ENCODE peak calls at places on chromosomes 2 and 18, in four cellular contexts. D is tibial nerve, Z is aorta, S is adipocyte. J is an unnamed sample. For H3K4me1, the result is how much of the 10 kb centered on the place peaks cover.

GRCh38 chr2:177272765-177273164 is 8.2 kb upstream of the NFE2L2 start:
- DNase-seq in D (no peak), S (no peak), Z (no peak), J (no peak)

GRCh38 chr2:236968101-236968886 is 117.4 kb upstream of the COPS8 start:
- DNase-seq in S (no peak), Z (no peak), D (no peak), J (peak)

GRCh38 chr2:233053928-233054774 is 6.0 kb upstream of the INPP5D start:
- DNase-seq in D (no peak), Z (peak), S (peak), J (peak)

GRCh38 chr18:67517224-67517765 is 775 bp upstream of the DSEL start:
- DNase-seq in D (peak), S (no peak), Z (peak), J (no peak)

GRCh38 chr2:101160454-101160853 is 9.3 kb upstream of the TBC1D8 start:
- DNase-seq in D (no peak), S (peak), Z (peak), J (no peak)

GRCh38 chr2:101150306-101151140 is 659 bp downstream of the TBC1D8 start:
- DNase-seq in S (peak), Z (peak), D (no peak), J (no peak)

GRCh38 chr2:96952976-96953610 is 33.3 kb downstream of the FAM178B start:
- DNase-seq in Z (peak), S (peak), D (peak), J (no peak)

GRCh38 chr2:155456222-155456621 is 757.7 kb downstream of the KCNJ3 start:
- DNase-seq in Z (no peak), D (no peak), S (no peak), J (no peak)

GRCh38 chr2:222433381-222434173 is 9.2 kb downstream of the SGPP2 start:
- DNase-seq in D (no peak), Z (no peak), S (no peak), J (no peak)

GRCh38 chr2:29618024-29618423 is 303.4 kb downstream of the ALK start:
- DNase-seq in Z (no peak), D (no peak), S (no peak), J (no peak)
- H3K4me1 ChIP-seq in Z (under half), D (under half), S (under half), J (under half)

GRCh38 chr18:6413554-6414117 is 1.1 kb downstream of the L3MBTL4 start:
- DNase-seq in Z (no peak), S (no peak), D (peak), J (no peak)
- H3K4me3 ChIP-seq in Z (no peak), S (peak), D (peak), J (no peak)

DNA sequence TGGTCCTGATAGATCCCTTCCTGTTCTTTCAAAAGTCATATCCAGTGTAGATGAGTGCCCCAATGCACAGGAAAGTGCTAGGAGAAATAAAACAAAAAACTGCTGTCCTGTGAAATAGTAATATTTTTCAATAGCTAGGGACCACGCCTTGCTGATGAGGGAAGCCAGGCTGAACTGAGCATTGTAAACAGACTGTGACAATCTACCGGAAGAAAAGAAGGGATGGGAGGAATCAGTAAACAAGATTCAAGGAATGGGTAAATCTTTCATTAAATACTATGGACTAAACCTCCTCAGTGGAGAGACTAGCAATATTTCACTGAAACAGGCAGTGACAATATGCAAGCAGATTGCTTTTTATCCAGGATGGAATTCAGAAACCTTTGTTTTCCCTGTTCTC is 644.1 kb downstream of the IRS1 start:
- DNase-seq in Z (no peak), S (no peak), D (no peak), J (no peak)
- H3K4me1 ChIP-seq in Z (under half), S (under half), D (under half), J (under half)

DNA sequence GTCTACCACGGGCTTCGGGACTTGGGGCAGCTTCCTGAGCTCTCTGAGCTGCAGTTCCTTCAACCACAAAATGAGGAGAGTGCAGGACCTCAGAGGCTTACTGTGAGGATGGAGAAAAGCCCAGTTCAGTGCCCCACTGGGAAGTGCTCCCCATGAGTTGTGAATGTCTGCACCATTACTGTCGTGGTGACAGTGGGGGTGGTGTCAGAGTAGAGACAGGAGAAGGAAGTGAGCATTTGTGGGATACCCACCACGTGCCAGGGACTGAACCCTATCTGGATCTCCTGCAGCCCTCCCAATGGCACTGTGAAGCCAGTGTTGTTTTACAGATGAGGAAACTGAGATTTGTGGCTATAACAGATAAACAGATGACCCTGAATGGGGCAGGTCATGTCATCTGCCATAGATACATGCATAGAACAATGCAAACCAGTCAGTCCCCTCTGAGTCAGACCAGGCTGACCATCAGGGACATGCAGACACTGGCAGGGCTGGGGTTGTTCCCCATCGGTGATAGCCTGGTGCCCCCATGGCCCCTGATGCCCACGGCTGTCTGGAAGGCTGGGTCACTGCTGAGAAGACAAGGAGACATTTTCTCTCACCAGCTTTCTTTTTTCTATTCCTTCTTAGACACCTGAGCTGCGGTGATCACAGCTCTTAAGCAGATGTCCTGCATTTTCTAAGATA is 60.8 kb downstream of the EMILIN2 start:
- DNase-seq in D (no peak), S (no peak), Z (no peak), J (no peak)
- H3K4me3 ChIP-seq in D (no peak), S (peak), Z (no peak), J (peak)

GRCh38 chr2:11679491-11680130 is 9.6 kb upstream of the NTSR2 start:
- DNase-seq in D (no peak), Z (no peak), S (no peak), J (no peak)
- H3K4me1 ChIP-seq in D (under half), Z (under half), S (under half), J (under half)

GRCh38 chr2:120344214-120344990 is 1.5 kb upstream of the INHBB start:
- DNase-seq in S (peak), Z (peak), D (no peak), J (no peak)
- H3K4me3 ChIP-seq in S (peak), Z (no peak), D (peak), J (peak)

GRCh38 chr2:205721057-205721767 is 38.9 kb downstream of the NRP2 start:
- DNase-seq in D (no peak), Z (no peak), S (no peak), J (no peak)

GRCh38 chr2:205722538-205722878 is 40.2 kb downstream of the NRP2 start:
- DNase-seq in D (no peak), Z (no peak), S (no peak), J (no peak)

GRCh38 chr2:205720451-205720902 is 38.2 kb downstream of the NRP2 start:
- DNase-seq in D (no peak), Z (no peak), S (no peak), J (no peak)

GRCh38 chr2:205725059-205725458 is 42.8 kb downstream of the NRP2 start:
- DNase-seq in S (no peak), Z (no peak), D (no peak), J (no peak)

GRCh38 chr2:205723174-205723573 is 40.9 kb downstream of the NRP2 start:
- DNase-seq in S (no peak), D (no peak), Z (no peak), J (no peak)
- H3K4me1 ChIP-seq in S (under half), D (under half), Z (under half), J (under half)

GRCh38 chr2:151943461-151943860 is 115.2 kb upstream of the ARL5A start:
- DNase-seq in S (no peak), D (no peak), Z (no peak), J (no peak)

GRCh38 chr2:151947524-151948165 is 119.4 kb upstream of the ARL5A start:
- DNase-seq in D (no peak), S (no peak), Z (peak), J (no peak)

GRCh38 chr2:151945602-151946001 is 117.4 kb upstream of the ARL5A start:
- DNase-seq in Z (no peak), D (no peak), S (no peak), J (no peak)

GRCh38 chr2:151945186-151945585 is 117.0 kb upstream of the ARL5A start:
- DNase-seq in D (no peak), Z (no peak), S (no peak), J (no peak)

GRCh38 chr2:151946856-151947523 is 118.8 kb upstream of the ARL5A start:
- DNase-seq in D (peak), Z (peak), S (peak), J (no peak)
- H3K4me3 ChIP-seq in D (no peak), Z (peak), S (peak), J (no peak)

J was measured in effector memory CD4-positive, alpha-beta T cell.